ENCODE peak calls at places on chromosomes 13 and 19, in six cellular contexts. U, P, B, F, E and J are unnamed samples.

GRCh38 chr19:57171551-57172081 is 4.3 kb upstream of the DUXA start:
- DNase-seq in U (no peak), P (peak), B (peak), F (no peak), E (no peak), J (peak)

GRCh38 chr13:113876341-113877148 is 12.7 kb upstream of the GAS6 start:
- DNase-seq in U (no peak), P (no peak), B (no peak), F (no peak), E (no peak), J (no peak)

GRCh38 chr13:37701972-37702371 is 103.4 kb upstream of the POSTN start:
- DNase-seq in U (no peak), P (no peak), B (no peak), F (no peak), E (no peak), J (no peak)

GRCh38 chr13:24141333-24141910 is 19.1 kb upstream of the SPATA13 start:
- DNase-seq in U (no peak), P (no peak), B (no peak), F (no peak), E (no peak), J (no peak)

GRCh38 chr13:114043421-114044053 is 69.7 kb upstream of the C13orf46 start:
- DNase-seq in U (no peak), P (no peak), B (peak), F (no peak), E (no peak), J (no peak)

GRCh38 chr19:12617646-12618045 is 6.9 kb downstream of the ZNF791 start:
- DNase-seq in U (no peak), P (no peak), B (no peak), F (no peak), E (no peak), J (no peak)

GRCh38 chr19:8638078-8638619 is 7.7 kb downstream of the NFILZ start:
- DNase-seq in U (no peak), P (no peak), B (peak), F (no peak), E (peak), J (no peak)

GRCh38 chr19:51119089-51119488 is 5.6 kb upstream of the SIGLEC9 start:
- DNase-seq in U (no peak), P (no peak), B (no peak), F (no peak), E (no peak), J (no peak)

GRCh38 chr19:34480971-34481821 is at the start of gene WTIP:
- DNase-seq in U (peak), P (peak), B (peak), F (no peak), E (peak), J (peak)

GRCh38 chr13:45718063-45718462 is 15.9 kb downstream of the CBY2 start:
- DNase-seq in U (no peak), P (peak), B (peak), F (no peak), E (no peak), J (no peak)

GRCh38 chr13:77176350-77176749 is 149.4 kb upstream of the FBXL3 start:
- DNase-seq in U (no peak), P (no peak), B (no peak), F (no peak), E (no peak), J (no peak)

GRCh38 chr19:46386151-46386550 is 27.2 kb downstream of the CCDC8 start:
- DNase-seq in U (no peak), P (no peak), B (no peak), F (no peak), E (no peak), J (no peak)

GRCh38 chr13:62060570-62060969 is 644.9 kb upstream of the PCDH20 start:
- DNase-seq in U (no peak), P (no peak), B (no peak), F (no peak), E (no peak), J (no peak)

GRCh38 chr19:40633207-40633606 is 32.0 kb downstream of the LTBP4 start:
- DNase-seq in U (no peak), P (no peak), B (no peak), F (no peak), E (no peak), J (no peak)

GRCh38 chr19:41587838-41588210 is 11.9 kb downstream of the CEACAM21 start:
- DNase-seq in U (no peak), P (no peak), B (no peak), F (no peak), E (no peak), J (no peak)

GRCh38 chr13:50894042-50894441 is 15.5 kb upstream of the RNASEH2B start:
- DNase-seq in U (no peak), P (no peak), B (no peak), F (peak), E (no peak), J (no peak)

GRCh38 chr19:57934820-57935665 is at the start of gene ZNF418:
- DNase-seq in U (no peak), P (peak), B (peak), F (no peak), E (peak), J (peak)

GRCh38 chr13:33441015-33441414 is 155.5 kb upstream of the STARD13 start:
- DNase-seq in U (no peak), P (peak), B (peak), F (no peak), E (no peak), J (no peak)

GRCh38 chr19:33426621-33427475 is 53.3 kb downstream of the CEBPG start:
- DNase-seq in U (no peak), P (peak), B (no peak), F (no peak), E (no peak), J (no peak)

GRCh38 chr19:47848871-47849473 is 10.1 kb upstream of the TPRX2 start:
- DNase-seq in U (no peak), P (peak), B (peak), F (no peak), E (no peak), J (no peak)

GRCh38 chr13:112072531-112073244 is 5.7 kb downstream of the SOX1 start:
- DNase-seq in U (no peak), P (peak), B (no peak), F (no peak), E (no peak), J (no peak)
- H3K27ac ChIP-seq in U (no peak), P (no peak), B (no peak), F (no peak), E (no peak), J (no peak)

GRCh38 chr19:31528261-31528660 is 179.0 kb upstream of the TSHZ3 start:
- DNase-seq in U (no peak), P (no peak), B (no peak), F (no peak), E (no peak), J (no peak)
- H3K27ac ChIP-seq in U (no peak), P (no peak), B (no peak), F (no peak), E (no peak), J (no peak)

DNA sequence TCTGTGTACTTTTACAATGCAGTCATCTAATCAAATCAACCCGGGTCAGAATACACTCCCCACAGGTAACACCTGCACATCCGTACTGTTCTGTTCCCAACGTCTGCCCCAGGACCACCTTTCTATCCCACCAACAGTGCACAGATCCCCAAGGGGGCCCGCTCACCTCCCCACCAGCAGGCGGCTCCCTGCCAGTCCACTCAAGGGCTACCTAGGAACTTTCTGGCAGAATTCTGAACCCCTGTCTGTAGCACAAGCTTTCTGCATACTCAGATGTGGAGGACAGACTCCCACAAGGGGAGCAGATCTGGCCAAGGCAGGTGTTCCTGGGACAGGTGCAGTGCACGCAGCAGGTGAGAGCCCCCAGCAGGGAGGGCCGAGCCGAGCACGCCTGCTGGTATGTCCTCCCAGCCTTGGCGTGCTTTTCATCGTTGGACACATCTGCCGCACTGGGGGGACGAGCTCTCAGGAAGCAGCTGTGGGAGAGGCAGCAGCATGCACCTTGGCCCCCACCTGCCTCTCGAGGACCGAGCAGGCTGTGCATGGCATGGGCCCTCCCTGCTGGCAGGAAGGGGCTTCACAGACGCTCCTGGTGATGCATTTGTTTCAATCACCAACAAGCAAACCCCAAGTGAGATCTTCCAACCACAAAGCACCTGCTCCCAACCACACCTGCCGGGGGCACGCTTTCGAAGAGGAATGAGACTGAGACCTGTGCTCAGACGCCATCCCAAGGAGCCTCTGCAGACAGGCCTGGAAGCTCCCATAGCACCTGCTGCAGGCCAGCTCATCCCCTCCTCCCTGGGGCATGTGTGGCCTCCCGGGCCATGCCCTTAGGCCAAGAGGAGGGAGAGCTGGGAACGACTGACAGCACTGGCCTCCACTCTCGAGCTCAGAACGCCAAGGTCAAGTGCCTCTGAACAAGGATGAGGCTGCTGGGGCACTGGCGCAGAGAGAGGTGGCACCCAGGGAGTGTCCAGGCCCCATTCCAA is 35.9 kb downstream of the RAB20 start:
- DNase-seq in U (no peak), P (no peak), B (no peak), F (peak), E (no peak), J (no peak)
- H3K27ac ChIP-seq in U (peak), P (no peak), B (peak), F (no peak), E (peak), J (no peak)

DNA sequence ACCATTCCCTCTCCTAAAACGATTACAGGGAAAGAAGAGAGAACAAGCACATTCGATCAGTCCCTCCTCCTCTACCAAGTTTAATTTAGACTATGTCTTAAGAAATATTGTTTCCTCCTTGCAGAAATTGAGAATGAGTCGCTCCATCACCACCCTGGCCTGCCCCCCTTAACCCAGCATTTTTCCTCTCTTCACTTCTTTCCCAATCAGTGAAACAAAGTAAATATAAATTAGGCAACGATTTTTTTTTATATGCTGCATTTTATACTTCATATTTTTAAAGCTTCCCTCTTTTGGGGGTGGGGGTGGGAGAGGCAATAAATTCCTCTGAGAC is 300.0 kb downstream of the SPRY2 start:
- DNase-seq in U (no peak), P (no peak), B (no peak), F (no peak), E (no peak), J (no peak)
- H3K27ac ChIP-seq in U (no peak), P (no peak), B (no peak), F (no peak), E (no peak), J (no peak)

GRCh38 chr19:55252760-55253159 is 6.1 kb downstream of the PPP6R1 start:
- DNase-seq in U (no peak), P (no peak), B (no peak), F (no peak), E (no peak), J (no peak)

GRCh38 chr19:55253842-55254624 is 4.8 kb downstream of the PPP6R1 start:
- DNase-seq in U (no peak), P (no peak), B (peak), F (peak), E (no peak), J (no peak)

GRCh38 chr19:55253264-55253663 is 5.6 kb downstream of the PPP6R1 start:
- DNase-seq in U (no peak), P (no peak), B (no peak), F (no peak), E (no peak), J (no peak)

GRCh38 chr19:55255618-55256423 is 3.0 kb downstream of the PPP6R1 start:
- DNase-seq in U (no peak), P (no peak), B (no peak), F (peak), E (no peak), J (no peak)

GRCh38 chr19:55254625-55254977 is 4.2 kb downstream of the PPP6R1 start:
- DNase-seq in U (no peak), P (no peak), B (no peak), F (no peak), E (no peak), J (no peak)
- H3K27ac ChIP-seq in U (no peak), P (no peak), B (no peak), F (peak), E (peak), J (no peak)

DNA sequence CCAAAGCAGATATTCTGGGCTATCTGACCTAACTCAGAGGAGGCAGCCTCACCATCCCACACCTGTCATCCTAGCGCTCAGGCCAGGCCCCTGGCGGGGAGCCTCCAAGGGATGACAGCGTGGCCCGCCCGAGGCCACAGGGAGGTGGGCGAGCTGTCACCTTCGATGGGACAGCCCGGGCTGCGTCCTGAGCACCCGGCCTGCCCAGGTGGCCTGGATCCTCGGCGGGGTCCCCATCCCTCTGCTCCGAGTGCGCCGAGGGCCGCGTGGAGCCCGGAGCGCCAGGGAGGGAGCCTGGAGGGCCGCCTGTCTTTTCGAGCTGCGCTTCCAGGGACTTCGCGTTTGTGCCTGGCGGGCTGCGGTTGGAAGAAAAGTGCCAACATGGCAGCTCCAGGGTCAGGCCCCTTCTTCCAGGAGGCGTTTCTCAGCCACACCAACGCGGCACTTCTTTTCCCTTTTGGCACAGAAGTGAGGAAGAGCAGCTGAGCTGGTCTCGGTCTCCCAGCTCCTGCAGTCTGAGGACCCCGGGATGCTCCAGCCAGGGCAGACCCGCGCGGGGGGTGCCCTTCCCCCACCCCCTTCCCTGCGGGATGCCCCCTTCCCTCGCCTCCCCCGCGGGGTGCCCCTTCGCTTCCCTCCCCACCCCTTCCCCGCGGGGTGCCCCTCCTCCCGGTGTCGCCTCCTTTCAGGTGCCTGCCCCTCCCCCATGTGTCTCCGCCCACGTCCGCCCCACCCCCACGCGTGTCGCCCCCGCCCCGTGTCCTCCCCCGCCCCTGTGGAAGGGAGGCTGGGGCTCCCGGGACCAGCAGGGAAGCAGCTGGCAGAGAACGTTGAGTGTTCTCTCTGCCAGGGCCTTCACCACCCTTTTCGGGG is 42.3 kb downstream of the GJA3 start:
- DNase-seq in U (no peak), P (peak), B (peak), F (peak), E (peak), J (no peak)
- H3K27ac ChIP-seq in U (peak), P (no peak), B (peak), F (peak), E (peak), J (peak)

GRCh38 chr19:53907193-53907581 is 1.9 kb upstream of the CACNG7 start:
- DNase-seq in U (no peak), P (no peak), B (no peak), F (no peak), E (no peak), J (no peak)
- H3K27ac ChIP-seq in U (no peak), P (no peak), B (no peak), F (no peak), E (no peak), J (no peak)